ENCODE peak calls at places on chromosomes 12 and 14, in six cellular contexts. Q is mesendoderm, U is neuronal stem cell, V is mesenchymal stem cell, F is H1, Y is IMR-90. T is an unnamed sample.

GRCh38 chr14:57478050-57478449 is 15.6 kb downstream of the CCDC198 start:
- DNase-seq in Q (no peak), U (no peak), V (no peak), F (no peak), Y (no peak), T (no peak)

GRCh38 chr14:103118663-103119404 is 4.4 kb upstream of the TNFAIP2 start:
- DNase-seq in Q (no peak), U (no peak), V (no peak), F (no peak), Y (no peak), T (no peak)

GRCh38 chr12:44709166-44709565 is 166.9 kb downstream of the NELL2 start:
- DNase-seq in Q (no peak), U (no peak), V (peak; percentile 6), F (no peak), Y (no peak), T (no peak)

GRCh38 chr14:30297856-30298255 is 261.1 kb upstream of the G2E3 start:
- DNase-seq in Q (no peak), U (no peak), V (no peak), F (no peak), Y (no peak), T (no peak)

GRCh38 chr14:26401170-26401968 is 196.5 kb downstream of the NOVA1 start:
- DNase-seq in Q (peak; percentile 28), U (no peak), V (no peak), F (no peak), Y (no peak), T (no peak)

GRCh38 chr12:96571101-96571862 is 81.9 kb downstream of the CFAP54 start:
- DNase-seq in Q (no peak), U (no peak), V (no peak), F (no peak), Y (no peak), T (no peak)

GRCh38 chr14:38791862-38792261 is 311.2 kb downstream of the SEC23A start:
- DNase-seq in Q (peak; percentile 77), U (peak; percentile 20), V (no peak), F (no peak), Y (no peak), T (no peak)

GRCh38 chr14:50839048-50839447 is 8.1 kb upstream of the NIN start:
- DNase-seq in Q (no peak), U (no peak), V (no peak), F (no peak), Y (peak; percentile 46), T (no peak)

GRCh38 chr14:52013984-52014600 is 24.7 kb downstream of the RTRAF start:
- DNase-seq in Q (peak; percentile 67), U (no peak), V (no peak), F (peak; percentile 74), Y (no peak), T (peak; percentile 69)

GRCh38 chr14:103522649-103523582 is at the start of gene CKB:
- DNase-seq in Q (peak; percentile 71), U (peak; percentile 74), V (peak; percentile 71), F (peak; percentile 90), Y (peak; percentile 45), T (peak; percentile 75)

GRCh38 chr12:116794725-116795124 is 56.6 kb downstream of the RNFT2 start:
- DNase-seq in Q (no peak), U (no peak), V (no peak), F (no peak), Y (no peak), T (no peak)

GRCh38 chr12:88952543-88952942 is 372.3 kb upstream of the KITLG start:
- DNase-seq in Q (no peak), U (no peak), V (peak; percentile 30), F (no peak), Y (peak; percentile 81), T (no peak)

GRCh38 chr14:95761436-95761835 is 47.5 kb upstream of the TCL1A start:
- DNase-seq in Q (peak; percentile 60), U (no peak), V (no peak), F (no peak), Y (no peak), T (no peak)

GRCh38 chr14:104973215-104974145 is 4.7 kb downstream of the AHNAK2 start:
- DNase-seq in Q (peak; percentile 90), U (no peak), V (peak; percentile 93), F (no peak), Y (peak; percentile 94), T (peak; percentile 55)

GRCh38 chr14:68696721-68697495 is 96.0 kb downstream of the ZFP36L1 start:
- DNase-seq in Q (no peak), U (no peak), V (no peak), F (no peak), Y (no peak), T (no peak)

GRCh38 chr12:72313757-72314270 is 41.6 kb downstream of the TRHDE start:
- DNase-seq in Q (no peak), U (no peak), V (peak; percentile 26), F (no peak), Y (peak; percentile 40), T (no peak)

GRCh38 chr12:123034022-123034541 is 53.6 kb downstream of the ARL6IP4 start:
- DNase-seq in Q (no peak), U (no peak), V (no peak), F (no peak), Y (no peak), T (no peak)

GRCh38 chr14:103155013-103155412 is 31.8 kb downstream of the TNFAIP2 start:
- DNase-seq in Q (no peak), U (no peak), V (peak; percentile 69), F (no peak), Y (peak; percentile 13), T (no peak)

GRCh38 chr12:13223176-13223806 is 26.8 kb downstream of the EMP1 start:
- DNase-seq in Q (no peak), U (no peak), V (peak; percentile 76), F (no peak), Y (peak; percentile 93), T (no peak)

GRCh38 chr12:117189725-117190209 is 503 bp downstream of the FBXO21 start:
- DNase-seq in Q (peak; percentile 51), U (peak; percentile 21), V (peak; percentile 52), F (peak; percentile 60), Y (peak; percentile 45), T (no peak)

GRCh38 chr12:117151195-117152031 is 38.9 kb downstream of the FBXO21 start:
- DNase-seq in Q (peak; percentile 88), U (peak; percentile 70), V (peak; percentile 57), F (peak; percentile 90), Y (peak; percentile 41), T (peak; percentile 92)

GRCh38 chr14:99524804-99525698 is 43.8 kb downstream of the CCNK start:
- DNase-seq in Q (peak; percentile 72), U (no peak), V (peak; percentile 42), F (no peak), Y (peak; percentile 59), T (no peak)

GRCh38 chr14:95294320-95294719 is 25.4 kb downstream of the CLMN start:
- DNase-seq in Q (no peak), U (no peak), V (no peak), F (no peak), Y (no peak), T (no peak)

GRCh38 chr14:91398192-91398591 is 19.4 kb downstream of the CCDC88C start:
- DNase-seq in Q (no peak), U (no peak), V (no peak), F (no peak), Y (no peak), T (no peak)

GRCh38 chr14:71116206-71117122 is 209.2 kb downstream of the PCNX1 start:
- DNase-seq in Q (no peak), U (no peak), V (no peak), F (no peak), Y (no peak), T (no peak)

GRCh38 chr12:117202556-117202955 is 12.3 kb upstream of the FBXO21 start:
- DNase-seq in Q (no peak), U (no peak), V (no peak), F (no peak), Y (no peak), T (no peak)

GRCh38 chr12:15956413-15957185 is 45.5 kb downstream of the DERA start:
- DNase-seq in Q (no peak), U (no peak), V (no peak), F (no peak), Y (no peak), T (no peak)

GRCh38 chr14:80906336-80906735 is 35.2 kb downstream of the CEP128 start:
- DNase-seq in Q (no peak), U (no peak), V (no peak), F (no peak), Y (no peak), T (no peak)

GRCh38 chr14:24426150-24426911 is 3.1 kb downstream of the CBLN3 start:
- DNase-seq in Q (no peak), U (no peak), V (no peak), F (no peak), Y (no peak), T (no peak)
- H2BK15ac ChIP-seq in Q (no peak overlapping the region), U (no peak overlapping the region), V (no peak overlapping the region), F (no peak overlapping the region), Y (no peak overlapping the region), T (no peak overlapping the region)

DNA sequence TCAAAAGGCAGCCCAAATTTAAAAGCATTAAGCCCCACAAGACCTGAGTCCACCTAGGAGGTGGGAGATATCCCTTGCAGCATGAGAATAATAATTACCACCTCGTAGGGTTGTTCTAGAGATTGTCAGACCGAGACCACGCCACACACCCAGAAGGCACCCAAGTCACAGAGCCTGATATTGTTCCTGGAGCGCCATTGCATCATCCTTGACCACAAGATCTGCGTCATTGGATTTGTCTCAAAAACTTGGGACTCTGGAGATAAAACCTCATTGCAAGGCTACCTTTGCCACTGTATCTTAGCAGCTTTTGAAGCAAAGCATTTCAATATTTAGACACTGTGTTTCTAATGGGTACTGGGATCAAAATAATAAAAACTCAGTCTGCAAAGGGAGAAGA is 29.4 kb upstream of the PPP2R5C start:
- DNase-seq in Q (no peak), U (no peak), V (no peak), F (no peak), Y (no peak), T (no peak)
- H3K27ac ChIP-seq in Q (no peak overlapping the region), U (no peak overlapping the region), V (no peak overlapping the region), F (no peak overlapping the region), Y (no peak overlapping the region), T (no peak overlapping the region)

GRCh38 chr12:74120644-74121043 is 417.0 kb upstream of the ATXN7L3B start:
- DNase-seq in Q (peak; percentile 67), U (no peak), V (no peak), F (no peak), Y (no peak), T (no peak)
- H2BK15ac ChIP-seq in Q (no peak overlapping the region), U (no peak overlapping the region), V (no peak overlapping the region), F (no peak overlapping the region), Y (no peak overlapping the region), T (no peak overlapping the region)

DNA sequence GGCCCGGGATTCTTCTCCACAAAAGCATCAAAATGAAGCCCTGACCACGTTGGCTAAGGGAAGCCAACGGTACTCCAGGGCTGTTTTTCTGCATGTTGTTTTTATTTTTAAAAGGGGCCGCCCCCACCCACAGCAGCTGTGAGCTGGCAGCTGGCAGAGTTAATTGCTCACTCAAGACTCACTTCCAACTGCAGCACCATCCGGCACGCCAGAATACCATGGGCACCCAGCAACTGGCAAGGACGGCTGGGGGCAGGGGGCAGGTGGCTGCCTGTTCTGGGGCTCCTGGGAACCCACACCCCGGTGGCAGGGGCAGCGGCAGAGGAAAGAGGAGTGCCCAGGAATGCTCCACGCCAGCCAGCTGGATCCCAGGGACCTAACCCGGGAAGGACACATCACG is 44.3 kb downstream of the NCOR2 start:
- DNase-seq in Q (no peak), U (no peak), V (no peak), F (no peak), Y (no peak), T (no peak)
- H3K27ac ChIP-seq in Q (no peak overlapping the region), U (no peak overlapping the region), V (peak overlapping the region; percentile 33), F (no peak overlapping the region), Y (no peak overlapping the region), T (no peak overlapping the region)

GRCh38 chr12:79375050-79375449 is 315.7 kb downstream of the PAWR start:
- DNase-seq in Q (no peak), U (no peak), V (no peak), F (no peak), Y (no peak), T (no peak)
- H2BK15ac ChIP-seq in Q (no peak overlapping the region), U (no peak overlapping the region), V (no peak overlapping the region), F (no peak overlapping the region), Y (no peak overlapping the region), T (no peak overlapping the region)

GRCh38 chr14:53035796-53036195 is 84.9 kb upstream of the FERMT2 start:
- DNase-seq in Q (no peak), U (no peak), V (no peak), F (no peak), Y (peak; percentile 44), T (no peak)
- H3K27ac ChIP-seq in Q (no peak overlapping the region), U (no peak overlapping the region), V (no peak overlapping the region), F (no peak overlapping the region), Y (peak overlapping the region; percentile 50), T (no peak overlapping the region)

T was measured in H9.